ENCODE peak calls at places on chromosomes 13 and 19, in nine cellular contexts. L is foreskin fibroblast, D is cardiac fibroblast, H is cardiac muscle cell, Z is suprapubic skin, F is lung, P is RWPE1, B is WTC11, N is ascending aorta. T is an unnamed sample.

GRCh38 chr19:38759590-38760003 is 13.7 kb downstream of the LGALS7 start:
- DNase-seq in L (no peak), Z (no peak), F (peak; percentile 74), B (no peak), H (no peak), P (no peak), D (peak; percentile 37), N (no peak), T (no peak)

GRCh38 chr13:44273991-44274810 is 99.4 kb upstream of the SERP2 start:
- DNase-seq in N (no peak), D (peak; percentile 49), H (no peak), L (peak; percentile 47), Z (no peak), B (no peak), F (no peak), P (peak; percentile 48), T (no peak)

GRCh38 chr13:108031859-108032258 is 183.5 kb downstream of the LIG4 start:
- DNase-seq in Z (no peak), N (no peak), L (no peak), D (no peak), B (no peak), F (no peak), P (no peak), H (no peak), T (no peak)

GRCh38 chr13:48038763-48039162 is 1.2 kb downstream of the NUDT15 start:
- DNase-seq in B (no peak), N (no peak), D (no peak), P (peak; percentile 3), Z (no peak), F (no peak), L (no peak), H (no peak), T (no peak)

GRCh38 chr13:113964251-113964995 is 9.5 kb downstream of the C13orf46 start:
- DNase-seq in H (no peak), Z (peak; percentile 50), D (no peak), P (no peak), N (no peak), L (no peak), B (no peak), F (no peak), T (no peak)

GRCh38 chr19:5048091-5048726 is 79.3 kb downstream of the KDM4B start:
- DNase-seq in D (peak; percentile 87), H (peak; percentile 83), F (peak; percentile 67), L (peak; percentile 71), Z (peak; percentile 89), P (peak; percentile 82), B (peak; percentile 92), N (peak; percentile 13), T (peak; percentile 89)

GRCh38 chr13:45413826-45414312 is 4.3 kb downstream of the SLC25A30 start:
- DNase-seq in P (no peak), L (no peak), H (no peak), F (no peak), Z (no peak), B (no peak), D (no peak), N (no peak), T (no peak)

GRCh38 chr19:8368136-8368535 is 4.2 kb downstream of the ANGPTL4 start:
- DNase-seq in B (no peak), H (no peak), N (no peak), F (no peak), L (no peak), D (no peak), Z (no peak), P (no peak), T (no peak)

GRCh38 chr19:49430678-49431329 is 5.6 kb downstream of the GFY start:
- DNase-seq in F (no peak), N (no peak), H (no peak), Z (no peak), B (no peak), D (no peak), P (no peak), L (no peak), T (no peak)
- TF ChIP-seq CTCF in F (no peak), N (no peak), H (peak; percentile 25), Z (no peak), B (peak; percentile 21), D (peak; percentile 7), P (no peak), L (peak; percentile 3), T (peak; percentile 10)

GRCh38 chr19:49799271-49799797 is 13.8 kb downstream of the FUZ start:
- DNase-seq in B (no peak), F (no peak), N (no peak), D (no peak), L (no peak), P (no peak), H (no peak), Z (no peak), T (no peak)

GRCh38 chr19:49798574-49798973 is 14.5 kb downstream of the FUZ start:
- DNase-seq in F (no peak), D (no peak), L (no peak), B (no peak), N (no peak), Z (no peak), H (no peak), P (no peak), T (no peak)

GRCh38 chr19:49801401-49801888 is 11.6 kb downstream of the FUZ start:
- DNase-seq in D (no peak), F (no peak), Z (no peak), H (no peak), P (no peak), L (no peak), B (no peak), N (no peak), T (no peak)

GRCh38 chr19:49800771-49801170 is 12.3 kb downstream of the FUZ start:
- DNase-seq in B (no peak), P (no peak), Z (no peak), L (no peak), F (no peak), D (no peak), H (no peak), N (no peak), T (no peak)

GRCh38 chr19:49799798-49800376 is 13.2 kb downstream of the FUZ start:
- DNase-seq in D (no peak), F (no peak), L (no peak), H (no peak), P (no peak), B (peak; percentile 82), Z (no peak), N (no peak), T (no peak)
- TF ChIP-seq CTCF in D (no peak), F (no peak), L (no peak), H (peak; percentile 7), P (no peak), B (peak; percentile 35), Z (no peak), N (no peak), T (no peak)

GRCh38 chr13:49551245-49551644 is 34.1 kb downstream of the RCBTB1 start:
- DNase-seq in H (no peak), Z (no peak), N (no peak), D (no peak), P (no peak), L (no peak), B (no peak), F (no peak), T (no peak)

GRCh38 chr13:49545661-49546060 is 39.7 kb downstream of the RCBTB1 start:
- DNase-seq in L (no peak), H (no peak), B (no peak), Z (no peak), D (no peak), N (no peak), F (no peak), P (no peak), T (no peak)

GRCh38 chr13:49553888-49554287 is 31.5 kb downstream of the RCBTB1 start:
- DNase-seq in Z (no peak), L (no peak), D (no peak), H (no peak), F (no peak), P (no peak), N (no peak), B (no peak), T (no peak)

GRCh38 chr13:49546559-49546958 is 38.8 kb downstream of the RCBTB1 start:
- DNase-seq in N (no peak), B (no peak), L (no peak), F (no peak), Z (no peak), H (no peak), D (no peak), P (no peak), T (no peak)

DNA sequence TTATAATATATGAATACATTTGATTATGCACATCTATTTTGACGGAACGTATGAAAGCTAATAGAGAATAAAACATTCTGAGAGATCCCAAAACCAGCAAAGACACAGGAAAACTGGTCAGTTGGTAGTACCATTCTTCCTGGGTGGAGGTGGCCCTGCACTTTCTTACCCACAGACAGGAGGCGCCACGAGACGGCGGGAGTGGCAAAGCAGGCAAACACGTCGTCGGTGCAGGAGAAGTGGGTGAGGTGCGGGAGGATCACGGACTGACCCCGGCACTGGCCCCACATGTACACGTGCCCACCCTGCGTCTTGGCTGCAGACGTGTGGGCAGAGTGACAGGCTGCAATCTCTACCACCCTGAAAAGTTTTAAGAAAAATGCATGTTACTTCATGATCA is 36.1 kb downstream of the RCBTB1 start:
- DNase-seq in F (no peak), Z (no peak), D (no peak), N (no peak), B (peak; percentile 40), H (no peak), L (no peak), P (no peak), T (no peak)
- TF ChIP-seq CTCF in F (no peak), Z (no peak), D (peak; percentile 33), N (no peak), B (no peak), H (no peak), L (no peak), P (peak; percentile 5), T (no peak)

GRCh38 chr19:6801397-6802086 is 29.0 kb downstream of the VAV1 start:
- DNase-seq in D (peak; percentile 50), B (peak; percentile 12), F (peak; percentile 77), Z (peak; percentile 74), L (no peak), N (peak; percentile 22), H (peak; percentile 0), P (peak; percentile 20), T (no peak)

GRCh38 chr19:6800991-6801396 is 28.5 kb downstream of the VAV1 start:
- DNase-seq in H (no peak), D (peak; percentile 59), P (peak; percentile 77), Z (no peak), N (no peak), L (peak; percentile 2), B (no peak), F (no peak), T (no peak)

GRCh38 chr19:6806488-6806887 is 34.0 kb downstream of the VAV1 start:
- DNase-seq in D (no peak), F (no peak), B (no peak), L (no peak), Z (no peak), H (no peak), P (no peak), N (no peak), T (no peak)

GRCh38 chr19:6802336-6803035 is 30.0 kb downstream of the VAV1 start:
- DNase-seq in F (peak; percentile 53), N (peak; percentile 28), D (peak; percentile 4), Z (no peak), L (no peak), P (no peak), H (no peak), B (no peak), T (no peak)

DNA sequence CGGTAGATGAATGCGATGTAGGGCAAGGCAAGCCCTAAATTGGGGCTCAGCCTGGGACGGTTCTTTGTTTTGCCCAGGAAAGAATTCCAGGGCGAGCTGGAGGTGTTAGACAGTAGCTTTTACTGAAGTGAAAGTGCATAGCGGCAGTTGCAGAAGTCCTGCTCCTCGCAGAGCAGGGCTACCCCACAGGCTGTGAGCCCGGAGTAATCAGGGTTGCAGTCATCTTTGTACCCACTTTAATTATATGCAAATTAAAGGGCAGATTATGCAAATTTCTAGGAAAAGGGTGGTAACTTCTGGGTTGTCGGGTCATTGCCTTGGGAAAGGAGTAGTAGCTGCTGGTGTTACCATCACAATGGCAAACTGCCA is 30.5 kb downstream of the VAV1 start:
- DNase-seq in L (no peak), D (no peak), F (no peak), H (no peak), N (no peak), Z (no peak), B (no peak), P (no peak), T (no peak)
- TF ChIP-seq CTCF in L (no peak), D (no peak), F (no peak), H (no peak), N (no peak), Z (no peak), B (no peak), P (no peak), T (no peak)